ENCODE peak calls at places on chromosomes 7 and 10, in ten cellular contexts. One of them, this sample, is unnamed.

GRCh38 chr10:15084502-15084922 is 4.1 kb downstream of the ACBD7 start:
- DNase-seq in kidney epithelial cell: peak; percentile 86
- DNase-seq in left ventricle myocardium inferior: no peak
- DNase-seq in body of pancreas: peak; percentile 59
- DNase-seq in fibroblast of mammary gland: peak; percentile 95
- DNase-seq in CD14-positive monocyte: no peak
- DNase-seq in colonic mucosa: peak; percentile 61
- DNase-seq in coronary artery: no peak
- DNase-seq in WERI-Rb-1: no peak
- DNase-seq in mammary epithelial cell: peak; percentile 99
- DNase-seq in this sample: no peak

GRCh38 chr7:158017226-158018060 is 570.2 kb downstream of the PTPRN2 start:
- DNase-seq in coronary artery: peak; percentile 52
- DNase-seq in fibroblast of mammary gland: no peak
- DNase-seq in WERI-Rb-1: no peak
- DNase-seq in mammary epithelial cell: no peak
- DNase-seq in colonic mucosa: no peak
- DNase-seq in kidney epithelial cell: no peak
- DNase-seq in body of pancreas: no peak
- DNase-seq in left ventricle myocardium inferior: no peak
- DNase-seq in CD14-positive monocyte: no peak
- DNase-seq in this sample: no peak

GRCh38 chr10:48476279-48476982 is 128.4 kb downstream of the ARHGAP22 start:
- DNase-seq in mammary epithelial cell: no peak
- DNase-seq in CD14-positive monocyte: peak; percentile 43
- DNase-seq in left ventricle myocardium inferior: no peak
- DNase-seq in colonic mucosa: no peak
- DNase-seq in body of pancreas: no peak
- DNase-seq in WERI-Rb-1: peak; percentile 73
- DNase-seq in kidney epithelial cell: no peak
- DNase-seq in fibroblast of mammary gland: no peak
- DNase-seq in coronary artery: no peak
- DNase-seq in this sample: peak; percentile 53

GRCh38 chr7:97016392-97017196 is 8.0 kb downstream of the DLX5 start:
- DNase-seq in fibroblast of mammary gland: no peak
- DNase-seq in colonic mucosa: no peak
- DNase-seq in body of pancreas: no peak
- DNase-seq in kidney epithelial cell: no peak
- DNase-seq in mammary epithelial cell: no peak
- DNase-seq in left ventricle myocardium inferior: no peak
- DNase-seq in coronary artery: no peak
- DNase-seq in WERI-Rb-1: peak; percentile 89
- DNase-seq in CD14-positive monocyte: no peak
- DNase-seq in this sample: no peak

GRCh38 chr10:75127481-75127880 is 16.0 kb downstream of the SAMD8 start:
- DNase-seq in fibroblast of mammary gland: no peak
- DNase-seq in left ventricle myocardium inferior: no peak
- DNase-seq in kidney epithelial cell: no peak
- DNase-seq in WERI-Rb-1: no peak
- DNase-seq in CD14-positive monocyte: no peak
- DNase-seq in body of pancreas: no peak
- DNase-seq in mammary epithelial cell: no peak
- DNase-seq in colonic mucosa: no peak
- DNase-seq in coronary artery: no peak
- DNase-seq in this sample: no peak

GRCh38 chr10:20981419-20981953 is 84.4 kb upstream of the NEBL start:
- DNase-seq in kidney epithelial cell: no peak
- DNase-seq in left ventricle myocardium inferior: no peak
- DNase-seq in fibroblast of mammary gland: no peak
- DNase-seq in body of pancreas: no peak
- DNase-seq in WERI-Rb-1: no peak
- DNase-seq in mammary epithelial cell: no peak
- DNase-seq in colonic mucosa: no peak
- DNase-seq in coronary artery: no peak
- DNase-seq in CD14-positive monocyte: no peak
- DNase-seq in this sample: no peak

GRCh38 chr7:27095050-27095896 is 527 bp downstream of the HOXA1 start:
- DNase-seq in WERI-Rb-1: no peak
- DNase-seq in mammary epithelial cell: peak; percentile 36
- DNase-seq in left ventricle myocardium inferior: no peak
- DNase-seq in coronary artery: no peak
- DNase-seq in CD14-positive monocyte: no peak
- DNase-seq in kidney epithelial cell: no peak
- DNase-seq in colonic mucosa: no peak
- DNase-seq in body of pancreas: no peak
- DNase-seq in fibroblast of mammary gland: no peak
- DNase-seq in this sample: no peak

GRCh38 chr10:43286076-43286805 is 19.4 kb upstream of the RASGEF1A start:
- DNase-seq in WERI-Rb-1: no peak
- DNase-seq in fibroblast of mammary gland: no peak
- DNase-seq in left ventricle myocardium inferior: no peak
- DNase-seq in colonic mucosa: no peak
- DNase-seq in kidney epithelial cell: no peak
- DNase-seq in body of pancreas: no peak
- DNase-seq in mammary epithelial cell: no peak
- DNase-seq in CD14-positive monocyte: no peak
- DNase-seq in coronary artery: no peak
- DNase-seq in this sample: no peak

GRCh38 chr7:5361446-5362155 is 62.0 kb downstream of the TNRC18 start:
- DNase-seq in coronary artery: no peak
- DNase-seq in colonic mucosa: no peak
- DNase-seq in body of pancreas: no peak
- DNase-seq in CD14-positive monocyte: no peak
- DNase-seq in mammary epithelial cell: no peak
- DNase-seq in WERI-Rb-1: no peak
- DNase-seq in left ventricle myocardium inferior: no peak
- DNase-seq in fibroblast of mammary gland: no peak
- DNase-seq in kidney epithelial cell: no peak
- DNase-seq in this sample: no peak

GRCh38 chr7:77649950-77650349 is 46.3 kb upstream of the RSBN1L start:
- DNase-seq in WERI-Rb-1: no peak
- DNase-seq in mammary epithelial cell: no peak
- DNase-seq in kidney epithelial cell: no peak
- DNase-seq in fibroblast of mammary gland: peak; percentile 23
- DNase-seq in colonic mucosa: no peak
- DNase-seq in CD14-positive monocyte: no peak
- DNase-seq in coronary artery: no peak
- DNase-seq in left ventricle myocardium inferior: no peak
- DNase-seq in body of pancreas: no peak
- DNase-seq in this sample: no peak

GRCh38 chr7:137652721-137653120 is 194.1 kb downstream of the DGKI start:
- DNase-seq in WERI-Rb-1: no peak
- DNase-seq in coronary artery: no peak
- DNase-seq in kidney epithelial cell: no peak
- DNase-seq in colonic mucosa: no peak
- DNase-seq in mammary epithelial cell: no peak
- DNase-seq in CD14-positive monocyte: no peak
- DNase-seq in fibroblast of mammary gland: peak; percentile 78
- DNase-seq in body of pancreas: no peak
- DNase-seq in left ventricle myocardium inferior: no peak
- DNase-seq in this sample: no peak

GRCh38 chr7:85114342-85114741 is 72.5 kb downstream of the SEMA3D start:
- DNase-seq in kidney epithelial cell: no peak
- DNase-seq in coronary artery: no peak
- DNase-seq in left ventricle myocardium inferior: no peak
- DNase-seq in CD14-positive monocyte: no peak
- DNase-seq in mammary epithelial cell: peak; percentile 59
- DNase-seq in WERI-Rb-1: no peak
- DNase-seq in fibroblast of mammary gland: no peak
- DNase-seq in colonic mucosa: no peak
- DNase-seq in body of pancreas: no peak
- DNase-seq in this sample: no peak

DNA sequence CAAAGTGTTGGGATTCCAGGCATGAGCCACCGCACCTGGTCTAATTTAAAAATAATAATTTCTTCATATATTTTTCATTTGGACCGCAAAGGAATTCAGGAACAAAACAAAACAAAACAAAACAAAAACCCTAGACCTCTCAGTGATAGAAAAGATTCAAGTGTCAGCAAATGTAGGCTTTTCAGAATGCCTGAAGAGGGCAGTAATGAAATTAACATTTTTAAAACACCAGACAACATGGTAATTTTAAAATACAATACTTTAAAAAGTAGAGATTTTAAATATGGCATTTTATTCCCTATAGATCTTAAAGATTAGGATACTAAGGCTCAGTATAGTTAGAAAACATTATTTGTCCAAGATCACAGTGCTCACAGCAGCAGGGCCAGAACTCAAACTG is 36.6 kb downstream of the DNMBP start:
- DNase-seq in colonic mucosa: no peak
- DNase-seq in CD14-positive monocyte: no peak
- DNase-seq in kidney epithelial cell: no peak
- DNase-seq in body of pancreas: no peak
- DNase-seq in coronary artery: no peak
- DNase-seq in mammary epithelial cell: no peak
- DNase-seq in WERI-Rb-1: no peak
- DNase-seq in left ventricle myocardium inferior: no peak
- DNase-seq in fibroblast of mammary gland: no peak
- DNase-seq in this sample: no peak
- TF ChIP-seq CTCF in colonic mucosa: peak; percentile 13
- TF ChIP-seq CTCF in CD14-positive monocyte: peak; percentile 49
- TF ChIP-seq CTCF in kidney epithelial cell: no peak
- TF ChIP-seq CTCF in body of pancreas: peak; percentile 2
- TF ChIP-seq CTCF in coronary artery: no peak
- TF ChIP-seq CTCF in mammary epithelial cell: peak; percentile 40
- TF ChIP-seq CTCF in WERI-Rb-1: no peak
- TF ChIP-seq CTCF in left ventricle myocardium inferior: peak; percentile 35
- TF ChIP-seq CTCF in fibroblast of mammary gland: peak; percentile 36
- TF ChIP-seq CTCF in this sample: peak; percentile 59

DNA sequence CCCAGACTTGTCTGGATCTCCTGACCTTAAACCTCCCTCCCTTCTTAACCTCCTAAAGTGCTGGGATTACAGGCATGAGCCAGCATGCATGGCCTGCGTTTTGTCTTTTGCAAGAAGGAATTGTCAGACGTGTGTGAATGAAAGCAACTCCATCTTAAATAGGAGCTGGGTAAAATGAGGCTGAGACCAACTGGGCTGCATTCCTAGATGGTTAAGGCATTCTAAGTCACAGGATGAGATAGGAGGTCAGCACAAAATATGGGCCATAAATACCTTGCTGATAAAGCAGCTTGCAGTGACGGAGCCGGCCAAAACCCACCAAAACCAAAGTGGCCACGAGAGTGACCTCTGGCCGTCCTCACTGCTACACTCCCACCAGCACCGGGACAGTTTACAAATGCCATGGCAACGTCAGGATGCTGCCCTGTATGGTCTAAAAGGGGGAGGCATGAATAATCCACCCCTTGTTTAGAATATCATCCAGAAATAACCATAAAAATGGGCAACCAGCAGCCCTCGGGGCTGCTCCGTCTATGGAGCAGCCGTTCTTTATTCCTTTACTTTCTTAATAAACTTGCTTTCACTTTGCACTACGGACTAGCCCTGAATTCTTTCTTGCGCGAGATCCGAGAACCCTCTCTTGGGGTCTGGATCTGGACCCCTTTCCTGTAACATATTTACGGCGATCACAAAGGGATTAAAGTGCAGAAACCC is 41.2 kb upstream of the SDK1 start:
- DNase-seq in WERI-Rb-1: peak; percentile 63
- DNase-seq in mammary epithelial cell: no peak
- DNase-seq in fibroblast of mammary gland: peak; percentile 38
- DNase-seq in kidney epithelial cell: no peak
- DNase-seq in colonic mucosa: no peak
- DNase-seq in CD14-positive monocyte: no peak
- DNase-seq in left ventricle myocardium inferior: no peak
- DNase-seq in body of pancreas: no peak
- DNase-seq in coronary artery: no peak
- DNase-seq in this sample: no peak
- TF ChIP-seq CTCF in WERI-Rb-1: no peak
- TF ChIP-seq CTCF in mammary epithelial cell: no peak
- TF ChIP-seq CTCF in fibroblast of mammary gland: no peak
- TF ChIP-seq CTCF in kidney epithelial cell: no peak
- TF ChIP-seq CTCF in colonic mucosa: no peak
- TF ChIP-seq CTCF in CD14-positive monocyte: no peak
- TF ChIP-seq CTCF in left ventricle myocardium inferior: no peak
- TF ChIP-seq CTCF in body of pancreas: no peak
- TF ChIP-seq CTCF in coronary artery: no peak
- TF ChIP-seq CTCF in this sample: no peak

DNA sequence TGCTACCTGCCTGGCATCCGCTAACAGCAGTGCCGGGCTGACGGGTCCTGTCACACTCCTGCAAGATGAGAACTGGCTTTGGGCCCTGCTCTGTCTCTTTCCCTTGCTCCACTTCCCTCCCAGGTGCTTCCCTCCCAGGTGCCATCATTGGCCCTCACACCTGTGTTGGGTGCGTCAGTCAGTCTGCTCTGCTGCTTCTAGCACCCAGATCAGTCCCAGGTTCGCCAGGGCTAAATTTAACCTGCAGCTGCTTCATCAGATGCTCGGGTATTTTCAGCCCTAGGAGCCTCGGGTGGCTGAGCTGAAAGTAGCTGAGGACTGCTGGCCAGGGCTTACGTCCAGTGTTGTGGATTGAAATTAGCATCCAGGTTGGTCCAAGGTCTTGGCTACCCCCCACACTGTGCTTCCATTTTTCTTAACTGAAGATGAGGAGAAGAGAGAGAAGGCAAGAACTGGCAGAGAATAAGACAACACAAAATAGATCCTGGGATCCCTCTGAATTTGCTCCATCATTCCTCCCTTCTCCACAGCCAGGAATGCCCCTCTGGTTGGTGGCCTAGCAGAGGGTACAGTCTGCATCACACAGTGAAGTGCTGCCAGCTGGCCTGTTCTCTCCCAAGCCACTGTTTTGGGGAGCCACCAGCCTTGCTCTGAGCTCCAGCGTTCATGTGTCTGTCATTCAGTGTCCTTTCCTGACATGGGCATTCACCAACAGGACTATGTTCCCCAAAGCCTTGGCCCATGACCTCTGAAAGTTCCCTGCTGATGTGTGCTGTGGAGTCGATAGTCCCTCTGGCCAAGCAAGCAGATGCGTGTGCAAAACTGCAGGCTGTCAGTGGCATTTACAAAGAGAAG is 65.9 kb upstream of the SYPL1 start:
- DNase-seq in colonic mucosa: no peak
- DNase-seq in fibroblast of mammary gland: no peak
- DNase-seq in mammary epithelial cell: no peak
- DNase-seq in body of pancreas: no peak
- DNase-seq in WERI-Rb-1: no peak
- DNase-seq in left ventricle myocardium inferior: peak; percentile 36
- DNase-seq in CD14-positive monocyte: no peak
- DNase-seq in coronary artery: no peak
- DNase-seq in kidney epithelial cell: no peak
- DNase-seq in this sample: no peak
- TF ChIP-seq CTCF in colonic mucosa: no peak
- TF ChIP-seq CTCF in fibroblast of mammary gland: no peak
- TF ChIP-seq CTCF in mammary epithelial cell: no peak
- TF ChIP-seq CTCF in body of pancreas: no peak
- TF ChIP-seq CTCF in WERI-Rb-1: no peak
- TF ChIP-seq CTCF in left ventricle myocardium inferior: no peak
- TF ChIP-seq CTCF in CD14-positive monocyte: no peak
- TF ChIP-seq CTCF in coronary artery: no peak
- TF ChIP-seq CTCF in kidney epithelial cell: no peak
- TF ChIP-seq CTCF in this sample: no peak

DNA sequence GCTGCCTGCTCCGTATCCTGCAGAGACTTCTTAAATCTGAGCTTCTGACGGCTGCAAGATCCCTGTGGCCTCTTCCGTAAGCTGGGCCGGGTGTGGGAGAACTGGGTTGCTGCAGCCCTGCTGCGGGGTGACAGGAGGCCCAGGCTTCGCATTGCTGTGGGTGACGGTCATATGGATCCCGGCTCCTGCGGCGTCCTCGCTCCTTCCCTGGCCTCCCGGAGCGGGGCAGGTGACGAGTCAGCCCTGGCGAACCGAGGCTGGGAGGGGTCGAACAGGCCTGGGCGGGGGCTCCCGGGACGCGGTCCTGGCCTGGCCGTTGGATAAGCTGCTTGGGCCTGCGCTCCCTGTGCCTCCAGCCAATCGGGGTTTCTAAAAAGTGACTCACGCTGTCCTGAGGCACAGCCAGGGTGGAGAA is 7.8 kb upstream of the UBE2D1 start:
- DNase-seq in fibroblast of mammary gland: peak; percentile 83
- DNase-seq in colonic mucosa: no peak
- DNase-seq in body of pancreas: peak; percentile 16
- DNase-seq in mammary epithelial cell: no peak
- DNase-seq in coronary artery: peak; percentile 72
- DNase-seq in kidney epithelial cell: no peak
- DNase-seq in CD14-positive monocyte: no peak
- DNase-seq in left ventricle myocardium inferior: peak; percentile 57
- DNase-seq in WERI-Rb-1: no peak
- DNase-seq in this sample: no peak
- TF ChIP-seq CTCF in fibroblast of mammary gland: no peak
- TF ChIP-seq CTCF in colonic mucosa: no peak
- TF ChIP-seq CTCF in body of pancreas: no peak
- TF ChIP-seq CTCF in mammary epithelial cell: no peak
- TF ChIP-seq CTCF in coronary artery: no peak
- TF ChIP-seq CTCF in kidney epithelial cell: no peak
- TF ChIP-seq CTCF in CD14-positive monocyte: no peak
- TF ChIP-seq CTCF in left ventricle myocardium inferior: no peak
- TF ChIP-seq CTCF in WERI-Rb-1: no peak
- TF ChIP-seq CTCF in this sample: no peak

This sample was measured in osteocyte.